ENCODE peak calls at places on chromosomes 2 and 18, in nine cellular contexts. F is T-helper 2 cell; L is RKO; R is HTR-8/SVneo; I is HCT116; Y is stimulated activated CD4-positive, alpha-beta T cell treated with anti-CD3 and anti-CD28 coated beads, TNF-alpha, amount 100 ng/mL, for 4 hours; U is kidney epithelial cell; D is left ventricle myocardium superior; J is LoVo. H is an unnamed sample.

GRCh38 chr2:176468471-176468870 is 199.2 kb downstream of the MTX2 start:
- DNase-seq in F (no peak), L (no peak), R (no peak), I (no peak), Y (no peak), U (no peak), D (no peak), J (no peak), H (no peak)

GRCh38 chr18:48098007-48098406 is 167.5 kb upstream of the SMAD2 start:
- DNase-seq in F (no peak), L (no peak), R (no peak), I (no peak), Y (no peak), U (no peak), D (no peak), J (no peak), H (no peak)

GRCh38 chr2:196435189-196435588 is 204.3 kb upstream of the CCDC150 start:
- DNase-seq in F (no peak), L (no peak), R (no peak), I (no peak), Y (no peak), U (no peak), D (no peak), J (no peak), H (peak; percentile 15)

GRCh38 chr2:198168651-198169050 is 364.3 kb downstream of the PLCL1 start:
- DNase-seq in F (no peak), L (peak; percentile 0), R (no peak), I (no peak), Y (no peak), U (no peak), D (no peak), J (no peak), H (no peak)

GRCh38 chr2:46878886-46879285 is 36.7 kb downstream of the MCFD2 start:
- DNase-seq in F (no peak), L (no peak), R (no peak), I (no peak), Y (no peak), U (no peak), D (peak; percentile 76), J (no peak), H (peak; percentile 55)

GRCh38 chr2:24830351-24830750 is 37.1 kb downstream of the CENPO start:
- DNase-seq in F (no peak), L (no peak), R (no peak), I (peak; percentile 10), Y (no peak), U (no peak), D (no peak), J (no peak), H (peak; percentile 59)

GRCh38 chr2:176494949-176495353 is 225.7 kb downstream of the MTX2 start:
- DNase-seq in F (no peak), L (no peak), R (no peak), I (no peak), Y (no peak), U (no peak), D (peak; percentile 72), J (no peak), H (peak; percentile 54)

GRCh38 chr2:55155764-55156221 is 76.3 kb downstream of the CLHC1 start:
- DNase-seq in F (no peak), L (no peak), R (no peak), I (no peak), Y (no peak), U (no peak), D (no peak), J (no peak), H (peak; percentile 66)

GRCh38 chr2:69483696-69484095 is 46.5 kb upstream of the NFU1 start:
- DNase-seq in F (no peak), L (no peak), R (no peak), I (no peak), Y (no peak), U (peak; percentile 28), D (no peak), J (peak; percentile 88), H (no peak)

GRCh38 chr2:71531522-71532047 is 78.2 kb downstream of the DYSF start:
- DNase-seq in F (no peak), L (peak; percentile 77), R (peak; percentile 66), I (peak; percentile 67), Y (no peak), U (no peak), D (no peak), J (peak; percentile 36), H (peak; percentile 9)

GRCh38 chr2:237901932-237902846 is 42.8 kb downstream of the RAMP1 start:
- DNase-seq in F (no peak), L (no peak), R (no peak), I (no peak), Y (no peak), U (no peak), D (no peak), J (no peak), H (no peak)

GRCh38 chr2:246489-247145 is 17.2 kb downstream of the SH3YL1 start:
- DNase-seq in F (no peak), L (peak; percentile 61), R (peak; percentile 25), I (peak; percentile 36), Y (no peak), U (peak; percentile 4), D (no peak), J (peak; percentile 8), H (peak; percentile 80)

GRCh38 chr2:113285816-113286215 is 7.1 kb upstream of the PAX8 start:
- DNase-seq in F (no peak), L (no peak), R (no peak), I (no peak), Y (no peak), U (no peak), D (no peak), J (no peak), H (no peak)

GRCh38 chr18:32424696-32425095 is 46.0 kb downstream of the GAREM1 start:
- DNase-seq in F (no peak), L (no peak), R (no peak), I (no peak), Y (no peak), U (no peak), D (no peak), J (no peak), H (peak; percentile 78)

GRCh38 chr18:79583984-79584401 is 95.6 kb upstream of the CTDP1 start:
- DNase-seq in F (no peak), L (no peak), R (no peak), I (no peak), Y (no peak), U (no peak), D (peak; percentile 9), J (no peak), H (no peak)

GRCh38 chr2:236124182-236124581 is 44.0 kb downstream of the GBX2 start:
- DNase-seq in F (no peak), L (no peak), R (no peak), I (no peak), Y (no peak), U (no peak), D (peak; percentile 5), J (no peak), H (no peak)

GRCh38 chr2:23435250-23436035 is 50.5 kb downstream of the KLHL29 start:
- DNase-seq in F (no peak), L (no peak), R (no peak), I (no peak), Y (no peak), U (no peak), D (no peak), J (no peak), H (no peak)

GRCh38 chr2:65539633-65540032 is 107.2 kb upstream of the SPRED2 start:
- DNase-seq in F (no peak), L (no peak), R (no peak), I (no peak), Y (no peak), U (no peak), D (no peak), J (no peak), H (no peak)

GRCh38 chr2:57890462-57890861 is 156.1 kb upstream of the VRK2 start:
- DNase-seq in F (no peak), L (peak; percentile 36), R (no peak), I (no peak), Y (no peak), U (no peak), D (no peak), J (no peak), H (peak; percentile 70)

GRCh38 chr2:238387376-238387775 is 39.4 kb upstream of the ASB1 start:
- DNase-seq in F (no peak), L (no peak), R (no peak), I (no peak), Y (no peak), U (no peak), D (no peak), J (no peak), H (peak; percentile 64)

GRCh38 chr2:53252115-53252514 is 515.5 kb upstream of the CHAC2 start:
- DNase-seq in F (no peak), L (no peak), R (no peak), I (no peak), Y (no peak), U (no peak), D (no peak), J (no peak), H (no peak)

H was measured in cardiac fibroblast.